ENCODE peak calls at places on chromosomes 3 and 15, in nine cellular contexts. One of them, this sample, is unnamed.
A peak's percentile ranks its signal among the peaks of the same experiment; 100 is the strongest.

GRCh38 chr3:197394464-197395321 is 96.3 kb upstream of the DLG1 start:
- DNase-seq in head of caudate nucleus: peak; percentile 82
- DNase-seq in NCI-H2171: no peak
- DNase-seq in kidney tubule cell: peak; percentile 95
- DNase-seq in naive B cell: no peak
- DNase-seq in iris pigment epithelial cell: peak; percentile 100
- DNase-seq in RWPE1: peak; percentile 99
- DNase-seq in AG08395: peak; percentile 96
- DNase-seq in activated T-helper 1 cell treated with anti-CD3 and anti-CD28 coated beads, Interleukin-2, amount 50 U/mL, for 16 hours: peak; percentile 32
- DNase-seq in this sample: no peak

GRCh38 chr15:60155661-60156060 is 151.6 kb downstream of the FOXB1 start:
- DNase-seq in head of caudate nucleus: no peak
- DNase-seq in NCI-H2171: no peak
- DNase-seq in kidney tubule cell: peak; percentile 21
- DNase-seq in naive B cell: no peak
- DNase-seq in iris pigment epithelial cell: peak; percentile 70
- DNase-seq in RWPE1: no peak
- DNase-seq in AG08395: peak; percentile 52
- DNase-seq in activated T-helper 1 cell treated with anti-CD3 and anti-CD28 coated beads, Interleukin-2, amount 50 U/mL, for 16 hours: no peak
- DNase-seq in this sample: no peak

GRCh38 chr15:71752604-71753289 is 57.6 kb upstream of the NR2E3 start:
- DNase-seq in head of caudate nucleus: peak; percentile 15
- DNase-seq in NCI-H2171: no peak
- DNase-seq in kidney tubule cell: peak; percentile 97
- DNase-seq in naive B cell: no peak
- DNase-seq in iris pigment epithelial cell: peak; percentile 97
- DNase-seq in RWPE1: peak; percentile 67
- DNase-seq in AG08395: peak; percentile 90
- DNase-seq in activated T-helper 1 cell treated with anti-CD3 and anti-CD28 coated beads, Interleukin-2, amount 50 U/mL, for 16 hours: no peak
- DNase-seq in this sample: peak; percentile 76

GRCh38 chr3:41630708-41631107 is 331.2 kb downstream of the ULK4 start:
- DNase-seq in head of caudate nucleus: no peak
- DNase-seq in NCI-H2171: no peak
- DNase-seq in kidney tubule cell: no peak
- DNase-seq in naive B cell: no peak
- DNase-seq in iris pigment epithelial cell: no peak
- DNase-seq in RWPE1: no peak
- DNase-seq in AG08395: no peak
- DNase-seq in activated T-helper 1 cell treated with anti-CD3 and anti-CD28 coated beads, Interleukin-2, amount 50 U/mL, for 16 hours: no peak
- DNase-seq in this sample: no peak

GRCh38 chr3:24343084-24343783 is 151.4 kb downstream of the THRB start:
- DNase-seq in head of caudate nucleus: no peak
- DNase-seq in NCI-H2171: no peak
- DNase-seq in kidney tubule cell: peak; percentile 49
- DNase-seq in naive B cell: no peak
- DNase-seq in iris pigment epithelial cell: peak; percentile 78
- DNase-seq in RWPE1: peak; percentile 9
- DNase-seq in AG08395: peak; percentile 11
- DNase-seq in activated T-helper 1 cell treated with anti-CD3 and anti-CD28 coated beads, Interleukin-2, amount 50 U/mL, for 16 hours: no peak
- DNase-seq in this sample: peak; percentile 57

GRCh38 chr3:115478359-115478758 is 145.0 kb upstream of the GAP43 start:
- DNase-seq in head of caudate nucleus: no peak
- DNase-seq in NCI-H2171: no peak
- DNase-seq in kidney tubule cell: no peak
- DNase-seq in naive B cell: no peak
- DNase-seq in iris pigment epithelial cell: no peak
- DNase-seq in RWPE1: no peak
- DNase-seq in AG08395: no peak
- DNase-seq in activated T-helper 1 cell treated with anti-CD3 and anti-CD28 coated beads, Interleukin-2, amount 50 U/mL, for 16 hours: no peak
- DNase-seq in this sample: no peak

GRCh38 chr15:67941643-67942315 is 101.9 kb upstream of the RNU6-1 start:
- DNase-seq in head of caudate nucleus: no peak
- DNase-seq in NCI-H2171: no peak
- DNase-seq in kidney tubule cell: peak; percentile 78
- DNase-seq in naive B cell: no peak
- DNase-seq in iris pigment epithelial cell: peak; percentile 37
- DNase-seq in RWPE1: peak; percentile 93
- DNase-seq in AG08395: no peak
- DNase-seq in activated T-helper 1 cell treated with anti-CD3 and anti-CD28 coated beads, Interleukin-2, amount 50 U/mL, for 16 hours: no peak
- DNase-seq in this sample: peak; percentile 78

GRCh38 chr15:70246623-70247200 is 149.0 kb upstream of the TLE3 start:
- DNase-seq in head of caudate nucleus: no peak
- DNase-seq in NCI-H2171: no peak
- DNase-seq in kidney tubule cell: no peak
- DNase-seq in naive B cell: no peak
- DNase-seq in iris pigment epithelial cell: no peak
- DNase-seq in RWPE1: no peak
- DNase-seq in AG08395: no peak
- DNase-seq in activated T-helper 1 cell treated with anti-CD3 and anti-CD28 coated beads, Interleukin-2, amount 50 U/mL, for 16 hours: no peak
- DNase-seq in this sample: no peak

GRCh38 chr3:158768881-158769518 is 32.9 kb upstream of the MFSD1 start:
- DNase-seq in head of caudate nucleus: no peak
- DNase-seq in NCI-H2171: no peak
- DNase-seq in kidney tubule cell: peak; percentile 78
- DNase-seq in naive B cell: no peak
- DNase-seq in iris pigment epithelial cell: peak; percentile 99
- DNase-seq in RWPE1: peak; percentile 43
- DNase-seq in AG08395: peak; percentile 94
- DNase-seq in activated T-helper 1 cell treated with anti-CD3 and anti-CD28 coated beads, Interleukin-2, amount 50 U/mL, for 16 hours: no peak
- DNase-seq in this sample: peak; percentile 61

GRCh38 chr15:83053151-83053550 is 13.9 kb downstream of the BTBD1 start:
- DNase-seq in head of caudate nucleus: no peak
- DNase-seq in NCI-H2171: no peak
- DNase-seq in kidney tubule cell: peak; percentile 79
- DNase-seq in naive B cell: no peak
- DNase-seq in iris pigment epithelial cell: peak; percentile 82
- DNase-seq in RWPE1: no peak
- DNase-seq in AG08395: peak; percentile 53
- DNase-seq in activated T-helper 1 cell treated with anti-CD3 and anti-CD28 coated beads, Interleukin-2, amount 50 U/mL, for 16 hours: no peak
- DNase-seq in this sample: peak; percentile 32

GRCh38 chr3:133119146-133119545 is 81.0 kb downstream of the TMEM108 start:
- DNase-seq in head of caudate nucleus: no peak
- DNase-seq in NCI-H2171: no peak
- DNase-seq in kidney tubule cell: no peak
- DNase-seq in naive B cell: no peak
- DNase-seq in iris pigment epithelial cell: no peak
- DNase-seq in RWPE1: no peak
- DNase-seq in AG08395: no peak
- DNase-seq in activated T-helper 1 cell treated with anti-CD3 and anti-CD28 coated beads, Interleukin-2, amount 50 U/mL, for 16 hours: no peak
- DNase-seq in this sample: no peak

GRCh38 chr3:8734137-8734878 is 706 bp downstream of the CAV3 start:
- DNase-seq in head of caudate nucleus: no peak
- DNase-seq in NCI-H2171: no peak
- DNase-seq in kidney tubule cell: no peak
- DNase-seq in naive B cell: no peak
- DNase-seq in iris pigment epithelial cell: no peak
- DNase-seq in RWPE1: no peak
- DNase-seq in AG08395: no peak
- DNase-seq in activated T-helper 1 cell treated with anti-CD3 and anti-CD28 coated beads, Interleukin-2, amount 50 U/mL, for 16 hours: no peak
- DNase-seq in this sample: no peak

GRCh38 chr15:56956538-56956937 is 38.1 kb downstream of the TCF12 start:
- DNase-seq in head of caudate nucleus: no peak
- DNase-seq in NCI-H2171: no peak
- DNase-seq in kidney tubule cell: no peak
- DNase-seq in naive B cell: no peak
- DNase-seq in iris pigment epithelial cell: no peak
- DNase-seq in RWPE1: no peak
- DNase-seq in AG08395: no peak
- DNase-seq in activated T-helper 1 cell treated with anti-CD3 and anti-CD28 coated beads, Interleukin-2, amount 50 U/mL, for 16 hours: no peak
- DNase-seq in this sample: no peak

GRCh38 chr3:194880940-194881925 is 195.6 kb downstream of the FAM43A start:
- DNase-seq in head of caudate nucleus: no peak
- DNase-seq in NCI-H2171: no peak
- DNase-seq in kidney tubule cell: no peak
- DNase-seq in naive B cell: no peak
- DNase-seq in iris pigment epithelial cell: no peak
- DNase-seq in RWPE1: no peak
- DNase-seq in AG08395: no peak
- DNase-seq in activated T-helper 1 cell treated with anti-CD3 and anti-CD28 coated beads, Interleukin-2, amount 50 U/mL, for 16 hours: no peak
- DNase-seq in this sample: no peak

GRCh38 chr15:31272558-31273257 is 53.9 kb upstream of the KLF13 start:
- DNase-seq in head of caudate nucleus: no peak
- DNase-seq in NCI-H2171: no peak
- DNase-seq in kidney tubule cell: peak; percentile 37
- DNase-seq in naive B cell: no peak
- DNase-seq in iris pigment epithelial cell: no peak
- DNase-seq in RWPE1: no peak
- DNase-seq in AG08395: no peak
- DNase-seq in activated T-helper 1 cell treated with anti-CD3 and anti-CD28 coated beads, Interleukin-2, amount 50 U/mL, for 16 hours: no peak
- DNase-seq in this sample: peak; percentile 58

GRCh38 chr3:46001178-46001577 is 5.6 kb upstream of the FYCO1 start:
- DNase-seq in head of caudate nucleus: no peak
- DNase-seq in NCI-H2171: no peak
- DNase-seq in kidney tubule cell: no peak
- DNase-seq in naive B cell: no peak
- DNase-seq in iris pigment epithelial cell: no peak
- DNase-seq in RWPE1: no peak
- DNase-seq in AG08395: no peak
- DNase-seq in activated T-helper 1 cell treated with anti-CD3 and anti-CD28 coated beads, Interleukin-2, amount 50 U/mL, for 16 hours: no peak
- DNase-seq in this sample: no peak

GRCh38 chr3:40477671-40478070 is 749 bp downstream of the ZNF619 start:
- DNase-seq in head of caudate nucleus: peak; percentile 89
- DNase-seq in NCI-H2171: no peak
- DNase-seq in kidney tubule cell: no peak
- DNase-seq in naive B cell: no peak
- DNase-seq in iris pigment epithelial cell: peak; percentile 12
- DNase-seq in RWPE1: no peak
- DNase-seq in AG08395: peak; percentile 20
- DNase-seq in activated T-helper 1 cell treated with anti-CD3 and anti-CD28 coated beads, Interleukin-2, amount 50 U/mL, for 16 hours: no peak
- DNase-seq in this sample: no peak

GRCh38 chr3:146172586-146172985 is 11.6 kb upstream of the PLOD2 start:
- DNase-seq in head of caudate nucleus: no peak
- DNase-seq in NCI-H2171: no peak
- DNase-seq in kidney tubule cell: no peak
- DNase-seq in naive B cell: no peak
- DNase-seq in iris pigment epithelial cell: no peak
- DNase-seq in RWPE1: no peak
- DNase-seq in AG08395: no peak
- DNase-seq in activated T-helper 1 cell treated with anti-CD3 and anti-CD28 coated beads, Interleukin-2, amount 50 U/mL, for 16 hours: no peak
- DNase-seq in this sample: no peak

GRCh38 chr3:67415504-67415903 is 238.9 kb downstream of the SUCLG2 start:
- DNase-seq in head of caudate nucleus: no peak
- DNase-seq in NCI-H2171: no peak
- DNase-seq in kidney tubule cell: peak; percentile 4
- DNase-seq in naive B cell: no peak
- DNase-seq in iris pigment epithelial cell: peak; percentile 31
- DNase-seq in RWPE1: no peak
- DNase-seq in AG08395: peak; percentile 35
- DNase-seq in activated T-helper 1 cell treated with anti-CD3 and anti-CD28 coated beads, Interleukin-2, amount 50 U/mL, for 16 hours: no peak
- DNase-seq in this sample: no peak

GRCh38 chr3:49534581-49535495 is 19.4 kb upstream of the BSN start:
- DNase-seq in head of caudate nucleus: peak; percentile 80
- DNase-seq in NCI-H2171: no peak
- DNase-seq in kidney tubule cell: peak; percentile 69
- DNase-seq in naive B cell: no peak
- DNase-seq in iris pigment epithelial cell: no peak
- DNase-seq in RWPE1: no peak
- DNase-seq in AG08395: no peak
- DNase-seq in activated T-helper 1 cell treated with anti-CD3 and anti-CD28 coated beads, Interleukin-2, amount 50 U/mL, for 16 hours: no peak
- DNase-seq in this sample: no peak

GRCh38 chr3:13405614-13406013 is 14.5 kb downstream of the NUP210 start:
- DNase-seq in head of caudate nucleus: no peak
- DNase-seq in NCI-H2171: no peak
- DNase-seq in kidney tubule cell: peak; percentile 51
- DNase-seq in naive B cell: no peak
- DNase-seq in iris pigment epithelial cell: no peak
- DNase-seq in RWPE1: no peak
- DNase-seq in AG08395: no peak
- DNase-seq in activated T-helper 1 cell treated with anti-CD3 and anti-CD28 coated beads, Interleukin-2, amount 50 U/mL, for 16 hours: no peak
- DNase-seq in this sample: no peak

GRCh38 chr15:40155270-40155910 is 5.5 kb upstream of the BUB1B start:
- DNase-seq in head of caudate nucleus: no peak
- DNase-seq in NCI-H2171: no peak
- DNase-seq in kidney tubule cell: peak; percentile 63
- DNase-seq in naive B cell: no peak
- DNase-seq in iris pigment epithelial cell: no peak
- DNase-seq in RWPE1: peak; percentile 72
- DNase-seq in AG08395: no peak
- DNase-seq in activated T-helper 1 cell treated with anti-CD3 and anti-CD28 coated beads, Interleukin-2, amount 50 U/mL, for 16 hours: no peak
- DNase-seq in this sample: peak; percentile 76

GRCh38 chr15:70853855-70854668 is at the start of gene LARP6:
- DNase-seq in head of caudate nucleus: peak; percentile 63
- DNase-seq in NCI-H2171: peak; percentile 45
- DNase-seq in kidney tubule cell: peak; percentile 58
- DNase-seq in naive B cell: peak; percentile 9
- DNase-seq in iris pigment epithelial cell: no peak
- DNase-seq in RWPE1: peak; percentile 39
- DNase-seq in AG08395: peak; percentile 65
- DNase-seq in activated T-helper 1 cell treated with anti-CD3 and anti-CD28 coated beads, Interleukin-2, amount 50 U/mL, for 16 hours: no peak
- DNase-seq in this sample: peak; percentile 71

GRCh38 chr15:77659350-77660321 is 26.9 kb upstream of the LINGO1 start:
- DNase-seq in head of caudate nucleus: peak; percentile 69
- DNase-seq in NCI-H2171: peak; percentile 48
- DNase-seq in kidney tubule cell: peak; percentile 37
- DNase-seq in naive B cell: no peak
- DNase-seq in iris pigment epithelial cell: peak; percentile 64
- DNase-seq in RWPE1: peak; percentile 74
- DNase-seq in AG08395: peak; percentile 70
- DNase-seq in activated T-helper 1 cell treated with anti-CD3 and anti-CD28 coated beads, Interleukin-2, amount 50 U/mL, for 16 hours: no peak
- DNase-seq in this sample: peak; percentile 61

GRCh38 chr3:194487289-194488006 is 646 bp upstream of the ATP13A3 start:
- DNase-seq in head of caudate nucleus: no peak
- DNase-seq in NCI-H2171: no peak
- DNase-seq in kidney tubule cell: peak; percentile 54
- DNase-seq in naive B cell: peak; percentile 46
- DNase-seq in iris pigment epithelial cell: peak; percentile 40
- DNase-seq in RWPE1: no peak
- DNase-seq in AG08395: no peak
- DNase-seq in activated T-helper 1 cell treated with anti-CD3 and anti-CD28 coated beads, Interleukin-2, amount 50 U/mL, for 16 hours: peak; percentile 19
- DNase-seq in this sample: no peak

GRCh38 chr3:50224639-50225038 is 11.4 kb upstream of the GNAI2 start:
- DNase-seq in head of caudate nucleus: no peak
- DNase-seq in NCI-H2171: no peak
- DNase-seq in kidney tubule cell: no peak
- DNase-seq in naive B cell: no peak
- DNase-seq in iris pigment epithelial cell: no peak
- DNase-seq in RWPE1: no peak
- DNase-seq in AG08395: no peak
- DNase-seq in activated T-helper 1 cell treated with anti-CD3 and anti-CD28 coated beads, Interleukin-2, amount 50 U/mL, for 16 hours: no peak
- DNase-seq in this sample: no peak

GRCh38 chr3:127204841-127205582 is 12.1 kb downstream of the PRR23E start:
- DNase-seq in head of caudate nucleus: no peak
- DNase-seq in NCI-H2171: no peak
- DNase-seq in kidney tubule cell: no peak
- DNase-seq in naive B cell: no peak
- DNase-seq in iris pigment epithelial cell: no peak
- DNase-seq in RWPE1: no peak
- DNase-seq in AG08395: no peak
- DNase-seq in activated T-helper 1 cell treated with anti-CD3 and anti-CD28 coated beads, Interleukin-2, amount 50 U/mL, for 16 hours: no peak
- DNase-seq in this sample: no peak

GRCh38 chr3:9703736-9704342 is at the start of gene CPNE9:
- DNase-seq in head of caudate nucleus: no peak
- DNase-seq in NCI-H2171: no peak
- DNase-seq in kidney tubule cell: no peak
- DNase-seq in naive B cell: no peak
- DNase-seq in iris pigment epithelial cell: no peak
- DNase-seq in RWPE1: no peak
- DNase-seq in AG08395: peak; percentile 13
- DNase-seq in activated T-helper 1 cell treated with anti-CD3 and anti-CD28 coated beads, Interleukin-2, amount 50 U/mL, for 16 hours: no peak
- DNase-seq in this sample: no peak

GRCh38 chr3:127141921-127142730 is 50.8 kb upstream of the PRR23E start:
- DNase-seq in head of caudate nucleus: no peak
- DNase-seq in NCI-H2171: peak; percentile 53
- DNase-seq in kidney tubule cell: peak; percentile 46
- DNase-seq in naive B cell: no peak
- DNase-seq in iris pigment epithelial cell: no peak
- DNase-seq in RWPE1: peak; percentile 69
- DNase-seq in AG08395: no peak
- DNase-seq in activated T-helper 1 cell treated with anti-CD3 and anti-CD28 coated beads, Interleukin-2, amount 50 U/mL, for 16 hours: no peak
- DNase-seq in this sample: peak; percentile 75

GRCh38 chr3:107956991-107957467 is 133.8 kb downstream of the CD47 start:
- DNase-seq in head of caudate nucleus: peak; percentile 53
- DNase-seq in NCI-H2171: no peak
- DNase-seq in kidney tubule cell: no peak
- DNase-seq in naive B cell: no peak
- DNase-seq in iris pigment epithelial cell: no peak
- DNase-seq in RWPE1: no peak
- DNase-seq in AG08395: peak; percentile 91
- DNase-seq in activated T-helper 1 cell treated with anti-CD3 and anti-CD28 coated beads, Interleukin-2, amount 50 U/mL, for 16 hours: no peak
- DNase-seq in this sample: no peak

GRCh38 chr15:25247418-25248030 is 191.3 kb downstream of the UBE3A start:
- DNase-seq in head of caudate nucleus: no peak
- DNase-seq in NCI-H2171: no peak
- DNase-seq in kidney tubule cell: no peak
- DNase-seq in naive B cell: no peak
- DNase-seq in iris pigment epithelial cell: no peak
- DNase-seq in RWPE1: no peak
- DNase-seq in AG08395: no peak
- DNase-seq in activated T-helper 1 cell treated with anti-CD3 and anti-CD28 coated beads, Interleukin-2, amount 50 U/mL, for 16 hours: no peak
- DNase-seq in this sample: no peak

This sample was measured in LoVo.